ENCODE peak calls at places on chromosomes 6 and 20, in four cellular contexts. T is left colon, E is Calu3, L is endothelial cell of umbilical vein. Y is an unnamed sample.
A peak's percentile ranks its signal among the peaks of the same experiment; 100 is the strongest.

GRCh38 chr20:33017542-33017941 is 10.0 kb downstream of the BPIFB2 start:
- DNase-seq in T (no peak), E (no peak), L (no peak), Y (no peak)

GRCh38 chr6:62013719-62014118 is 272.3 kb downstream of the KHDRBS2 start:
- DNase-seq in T (no peak), E (no peak), L (no peak), Y (no peak)

GRCh38 chr6:138988469-138988834 is 399 bp upstream of the REPS1 start:
- DNase-seq in T (no peak), E (no peak), L (no peak), Y (no peak)

GRCh38 chr20:49675368-49676151 is 38.1 kb downstream of the B4GALT5 start:
- DNase-seq in L (no peak), T (peak; percentile 58), E (peak; percentile 77), Y (peak; percentile 77)

GRCh38 chr20:23029324-23029723 is 5.8 kb upstream of the SSTR4 start:
- DNase-seq in L (no peak), T (no peak), E (no peak), Y (no peak)

GRCh38 chr20:62557425-62557824 is 81.6 kb upstream of the GATA5 start:
- DNase-seq in E (peak; percentile 41), T (no peak), L (no peak), Y (no peak)

GRCh38 chr6:46735720-46736031 is 501 bp upstream of the PLA2G7 start:
- DNase-seq in E (no peak), T (no peak), L (no peak), Y (no peak)

GRCh38 chr20:64136004-64136710 is 28.1 kb upstream of the MYT1 start:
- DNase-seq in T (no peak), L (no peak), E (no peak), Y (no peak)

GRCh38 chr20:53943522-53944291 is 126.7 kb downstream of the BCAS1 start:
- DNase-seq in T (peak; percentile 40), L (peak; percentile 64), E (peak; percentile 65), Y (no peak)

GRCh38 chr6:10451828-10452509 is 37.1 kb upstream of the TFAP2A start:
- DNase-seq in L (no peak), T (no peak), E (peak; percentile 88), Y (no peak)

GRCh38 chr20:48019940-48020339 is 234.7 kb upstream of the SULF2 start:
- DNase-seq in E (no peak), T (no peak), L (no peak), Y (no peak)

GRCh38 chr6:97591955-97592354 is 308.9 kb upstream of the MMS22L start:
- DNase-seq in E (no peak), L (no peak), T (no peak), Y (no peak)

GRCh38 chr20:31829731-31830130 is 10.6 kb downstream of the MYLK2 start:
- DNase-seq in T (no peak), L (peak; percentile 11), E (no peak), Y (no peak)

GRCh38 chr6:112145080-112145573 is 57.7 kb downstream of the FAM229B start:
- DNase-seq in E (no peak), L (peak; percentile 67), T (no peak), Y (no peak)

GRCh38 chr20:20436689-20437088 is 68.8 kb downstream of the INSM1 start:
- DNase-seq in L (no peak), E (no peak), T (no peak), Y (no peak)

GRCh38 chr6:137518584-137518983 is 24.4 kb upstream of the OLIG3 start:
- DNase-seq in L (no peak), T (no peak), E (no peak), Y (no peak)

GRCh38 chr20:62707981-62708521 is 585 bp upstream of the NTSR1 start:
- DNase-seq in T (no peak), L (no peak), E (peak; percentile 68), Y (no peak)

GRCh38 chr20:52494244-52494643 is 302.7 kb upstream of the ZFP64 start:
- DNase-seq in E (no peak), T (no peak), L (peak; percentile 94), Y (no peak)